ENCODE peak calls at places on chromosome 17, in eight cellular contexts. K is GM23338, H is A549, P is GM20000, F is SK-N-SH, A is left lung, W is lower leg skin, Z is B cell. M is an unnamed sample.

GRCh38 chr17:1509255-1509943 is 7.0 kb downstream of the INPP5K start:
- DNase-seq in A (no peak), W (no peak), Z (no peak), H (no peak), F (no peak), K (no peak), P (no peak), M (no peak)

GRCh38 chr17:50470451-50470850 is 1.8 kb upstream of the CHAD start:
- DNase-seq in Z (no peak), F (no peak), P (no peak), H (no peak), A (peak; percentile 10), W (no peak), K (no peak), M (no peak)

GRCh38 chr17:80000955-80001354 is 34.7 kb downstream of the TBC1D16 start:
- DNase-seq in W (no peak), K (no peak), H (no peak), F (no peak), A (peak; percentile 64), P (no peak), Z (no peak), M (no peak)

GRCh38 chr17:5584971-5585794 is 874 bp upstream of the NLRP1 start:
- DNase-seq in P (no peak), H (no peak), K (peak; percentile 23), W (no peak), Z (no peak), A (no peak), F (no peak), M (no peak)

GRCh38 chr17:51672058-51672457 is 411.7 kb downstream of the UTP18 start:
- DNase-seq in F (no peak), P (no peak), K (no peak), W (no peak), H (no peak), A (no peak), Z (no peak), M (no peak)

GRCh38 chr17:2388705-2389099 is 12.2 kb downstream of the MNT start:
- DNase-seq in K (peak; percentile 73), P (no peak), Z (no peak), F (peak; percentile 38), W (no peak), H (no peak), A (peak; percentile 68), M (no peak)

GRCh38 chr17:45234641-45235040 is 13.0 kb downstream of the FMNL1 start:
- DNase-seq in W (no peak), H (no peak), P (no peak), K (peak; percentile 90), A (peak; percentile 30), F (peak; percentile 79), Z (peak; percentile 69), M (no peak)

GRCh38 chr17:32520737-32521399 is 34.1 kb downstream of the CDK5R1 start:
- DNase-seq in W (no peak), F (no peak), K (peak; percentile 26), A (no peak), P (no peak), Z (no peak), H (no peak), M (no peak)

GRCh38 chr17:76263896-76264295 is 1.3 kb upstream of the UBALD2 start:
- DNase-seq in P (no peak), H (no peak), W (no peak), A (no peak), K (no peak), F (no peak), Z (no peak), M (no peak)

GRCh38 chr17:76246080-76247066 is 6.1 kb upstream of the RNF157 start:
- DNase-seq in H (no peak), K (no peak), W (peak; percentile 75), A (no peak), P (peak; percentile 90), Z (peak; percentile 48), F (no peak), M (no peak)

GRCh38 chr17:72383053-72383847 is 262.4 kb downstream of the SOX9 start:
- DNase-seq in F (no peak), Z (no peak), K (peak; percentile 79), W (no peak), P (no peak), A (no peak), H (no peak), M (no peak)

GRCh38 chr17:68184816-68185436 is 62.9 kb upstream of the AMZ2 start:
- DNase-seq in A (no peak), F (no peak), P (peak; percentile 78), K (no peak), W (peak; percentile 32), Z (peak; percentile 64), H (no peak), M (no peak)

GRCh38 chr17:80755650-80756405 is 211.2 kb downstream of the RPTOR start:
- DNase-seq in Z (no peak), W (no peak), H (no peak), K (peak; percentile 62), A (no peak), P (no peak), F (no peak), M (no peak)

GRCh38 chr17:70207184-70207583 is 37.9 kb downstream of the KCNJ2 start:
- DNase-seq in Z (no peak), K (no peak), W (no peak), P (no peak), A (no peak), F (no peak), H (no peak), M (no peak)

GRCh38 chr17:67487506-67487905 is 110.4 kb downstream of the PITPNC1 start:
- DNase-seq in W (peak; percentile 75), H (no peak), F (no peak), A (no peak), Z (no peak), P (no peak), K (no peak), M (no peak)

GRCh38 chr17:29004081-29004692 is 1.6 kb downstream of the SEZ6 start:
- DNase-seq in P (no peak), H (no peak), Z (no peak), A (no peak), W (no peak), K (peak; percentile 51), F (no peak), M (no peak)

DNA sequence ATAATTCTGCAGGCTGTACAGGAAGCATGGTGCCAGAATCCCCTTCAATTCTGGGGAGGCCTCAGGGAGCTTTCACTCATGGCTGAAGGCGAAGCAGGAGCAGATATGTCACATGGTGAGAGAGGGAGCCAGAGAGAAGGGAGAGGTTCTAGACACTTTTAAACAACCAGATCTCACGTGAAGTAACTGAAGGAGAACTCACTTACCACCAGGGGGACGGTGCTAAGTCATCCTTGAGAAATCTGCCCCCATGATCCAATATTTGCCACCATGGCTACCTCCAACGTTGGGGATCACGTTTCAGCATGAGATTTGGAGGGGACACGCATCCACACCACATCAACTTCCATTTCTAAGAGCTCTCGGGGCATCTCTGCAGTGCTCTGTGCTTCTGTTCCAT is 37.4 kb upstream of the GNA13 start:
- DNase-seq in K (peak; percentile 53), A (no peak), Z (no peak), H (no peak), F (no peak), W (no peak), P (no peak), M (no peak)
- TF ChIP-seq CTCF in K (peak; percentile 38), A (no peak), Z (no peak), H (no peak), F (peak; percentile 37), W (no peak), P (no peak), M (peak; percentile 34)

GRCh38 chr17:31513731-31514427 is 122.4 kb downstream of the RAB11FIP4 start:
- DNase-seq in A (peak; percentile 53), F (no peak), P (no peak), Z (no peak), K (no peak), W (no peak), H (no peak), M (no peak)

GRCh38 chr17:31515226-31515759 is 123.8 kb downstream of the RAB11FIP4 start:
- DNase-seq in P (no peak), A (no peak), W (no peak), K (no peak), H (no peak), Z (no peak), F (no peak), M (no peak)

GRCh38 chr17:31521632-31522283 is 130.3 kb downstream of the RAB11FIP4 start:
- DNase-seq in H (no peak), P (no peak), W (no peak), Z (no peak), F (no peak), A (no peak), K (no peak), M (no peak)

GRCh38 chr17:31518478-31518877 is 127.0 kb downstream of the RAB11FIP4 start:
- DNase-seq in H (no peak), P (no peak), K (no peak), F (no peak), A (no peak), W (no peak), Z (no peak), M (no peak)

GRCh38 chr17:31517524-31517923 is 126.0 kb downstream of the RAB11FIP4 start:
- DNase-seq in K (peak; percentile 78), A (no peak), H (no peak), F (peak; percentile 80), P (no peak), Z (no peak), W (no peak), M (peak; percentile 23)
- TF ChIP-seq CTCF in K (peak; percentile 59), A (no peak), H (peak; percentile 35), F (peak; percentile 41), P (peak; percentile 30), Z (no peak), W (no peak), M (no peak)

GRCh38 chr17:78898947-78899346 is 4.1 kb downstream of the CEP295NL start:
- DNase-seq in P (no peak), H (no peak), K (peak; percentile 41), Z (no peak), A (no peak), W (no peak), F (no peak), M (no peak)
- TF ChIP-seq CTCF in P (no peak), H (no peak), K (no peak), Z (no peak), A (no peak), W (no peak), F (no peak), M (no peak)

DNA sequence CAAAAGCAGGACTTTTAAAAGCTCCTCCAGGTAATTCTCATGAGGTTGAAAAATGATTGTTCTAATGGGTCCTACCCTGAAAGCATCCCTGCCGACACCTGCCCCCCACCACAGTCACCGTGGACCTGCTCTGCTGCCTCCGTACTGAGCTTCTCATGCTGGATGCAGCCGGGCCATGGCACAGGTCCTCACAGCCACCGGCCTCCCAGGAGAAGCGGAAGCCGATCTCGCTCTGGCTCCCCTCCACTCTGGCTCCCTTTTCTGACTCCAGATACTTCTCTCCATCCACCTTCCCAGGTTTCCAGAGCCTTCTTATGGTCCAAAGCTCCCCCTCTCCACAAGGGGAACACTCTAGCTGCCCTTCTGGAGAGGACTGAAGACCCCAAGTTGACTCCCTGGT is 10.2 kb downstream of the RPRML start:
- DNase-seq in P (no peak), K (no peak), W (no peak), Z (no peak), A (no peak), H (no peak), F (no peak), M (no peak)
- TF ChIP-seq CTCF in P (no peak), K (no peak), W (no peak), Z (no peak), A (no peak), H (no peak), F (no peak), M (no peak)

DNA sequence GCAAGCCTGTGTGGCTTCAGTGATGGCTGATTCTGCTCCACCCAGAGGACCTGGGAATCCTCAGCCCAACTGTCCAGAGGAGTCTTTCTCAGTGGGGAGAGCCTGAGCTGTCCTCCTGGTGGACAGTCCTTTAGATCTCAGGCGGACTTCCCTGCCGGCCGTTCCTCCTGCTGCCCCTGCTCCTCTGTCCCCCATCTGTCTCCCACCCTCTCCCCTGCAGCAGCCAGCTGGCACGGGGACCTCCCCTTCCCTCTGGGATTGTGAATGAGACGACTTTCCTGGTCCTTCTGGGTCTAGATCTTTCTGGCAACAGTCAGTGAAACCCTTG is 279.7 kb downstream of the SEC14L1 start:
- DNase-seq in K (no peak), H (no peak), F (peak; percentile 51), P (no peak), W (no peak), A (peak; percentile 33), Z (no peak), M (no peak)
- TF ChIP-seq CTCF in K (no peak), H (no peak), F (peak; percentile 26), P (no peak), W (no peak), A (no peak), Z (no peak), M (no peak)

M was measured in endothelial cell.